ENCODE peak calls at places on chromosomes 4 and X, in six cellular contexts. M is germinal center; S is stimulated activated CD8-positive, alpha-beta memory T cell treated with anti-CD3 and anti-CD28 coated beads, Interleukin-12 subunit alpha, Interleukin-12 subunit beta, amount 100 ng/mL, for 4 hours; O is H54; B is posterior cingulate gyrus; H is stimulated activated CD4-positive, alpha-beta T cell treated with anti-CD3 and anti-CD28 coated beads, Interleukin-15, amount 100 ng/mL, for 1 hour. A is an unnamed sample.

GRCh38 chrX:15404712-15405111 is 20.5 kb upstream of the VEGFD start:
- DNase-seq in O (no peak), M (peak; percentile 1), B (no peak), H (no peak), S (no peak), A (no peak)

GRCh38 chr4:166128452-166128851 is 255.4 kb downstream of the TLL1 start:
- DNase-seq in M (no peak), H (no peak), B (no peak), O (no peak), S (no peak), A (no peak)

GRCh38 chr4:108596389-108596788 is 24.0 kb upstream of the RPL34 start:
- DNase-seq in H (no peak), S (no peak), O (no peak), B (no peak), M (no peak), A (no peak)

GRCh38 chr4:35885081-35885480 is 359.2 kb downstream of the ARAP2 start:
- DNase-seq in S (no peak), B (no peak), H (no peak), O (no peak), M (no peak), A (no peak)

GRCh38 chr4:95095352-95095974 is 337.7 kb downstream of the BMPR1B start:
- DNase-seq in H (no peak), M (no peak), O (no peak), S (no peak), B (no peak), A (no peak)

GRCh38 chrX:31546130-31546529 is 474.3 kb upstream of the FTHL17 start:
- DNase-seq in O (peak; percentile 10), H (no peak), S (no peak), M (no peak), B (no peak), A (no peak)

GRCh38 chr4:151192556-151193235 is 84.3 kb upstream of the PRSS48 start:
- DNase-seq in H (no peak), B (no peak), O (no peak), M (no peak), S (no peak), A (no peak)

GRCh38 chr4:37798616-37799015 is 27.9 kb upstream of the PGM2 start:
- DNase-seq in M (no peak), H (no peak), S (no peak), B (no peak), O (no peak), A (no peak)

GRCh38 chr4:82890602-82890912 is 396 bp downstream of the SEC31A start:
- DNase-seq in H (no peak), B (no peak), S (no peak), O (no peak), M (no peak), A (no peak)

GRCh38 chr4:120948382-120948781 is 25.9 kb upstream of the PRDM5 start:
- DNase-seq in S (no peak), M (no peak), B (no peak), H (no peak), O (no peak), A (no peak)

GRCh38 chrX:111180750-111181240 is 84.8 kb downstream of the PAK3 start:
- DNase-seq in O (no peak), M (no peak), H (no peak), B (no peak), S (no peak), A (no peak)